ENCODE peak calls at places on chromosomes 2 and 18, in ten cellular contexts. B is HL-60, G is AG09319, Z is nephron progenitor cell, T is pancreas, O is heart left ventricle, P is MCF 10A, X is esophagus squamous epithelium, C is astrocyte, Q is AG09309. A is an unnamed sample.

GRCh38 chr2:172208881-172209325 is 106.2 kb upstream of the DLX2 start:
- DNase-seq in X (no peak), C (peak; percentile 23), Z (no peak), B (peak; percentile 72), G (no peak), P (peak; percentile 56), O (no peak), T (no peak), Q (no peak), A (peak; percentile 33)

GRCh38 chr2:85266424-85267041 is 61.3 kb downstream of the TGOLN2 start:
- DNase-seq in X (no peak), P (peak; percentile 74), Z (peak; percentile 65), T (peak; percentile 62), B (peak; percentile 35), G (no peak), O (peak; percentile 89), C (no peak), Q (no peak), A (no peak)

GRCh38 chr2:60890393-60890707 is 9.0 kb downstream of the REL start:
- DNase-seq in X (no peak), O (no peak), Z (no peak), G (no peak), C (no peak), P (no peak), T (no peak), Q (no peak), B (no peak), A (no peak)

GRCh38 chr2:217889656-217890055 is 113.1 kb downstream of the TNS1 start:
- DNase-seq in G (no peak), P (no peak), C (no peak), Q (no peak), T (no peak), B (no peak), X (no peak), Z (no peak), O (no peak), A (no peak)

GRCh38 chr18:69684789-69685188 is 262.9 kb downstream of the CD226 start:
- DNase-seq in B (no peak), O (no peak), Q (no peak), Z (no peak), C (no peak), T (no peak), X (no peak), P (no peak), G (no peak), A (no peak)

GRCh38 chr2:24497685-24498084 is 6.6 kb downstream of the NCOA1 start:
- DNase-seq in T (no peak), Q (no peak), Z (no peak), O (no peak), B (no peak), P (no peak), X (no peak), C (no peak), G (no peak), A (no peak)

GRCh38 chr2:64143154-64144056 is 815 bp downstream of the PELI1 start:
- DNase-seq in P (peak; percentile 57), B (no peak), O (peak; percentile 71), Q (no peak), Z (peak; percentile 65), X (no peak), C (peak; percentile 26), G (no peak), T (peak; percentile 35), A (no peak)

GRCh38 chr2:238847432-238847801 is 468 bp upstream of the TWIST2 start:
- DNase-seq in T (no peak), B (no peak), O (no peak), Z (no peak), C (no peak), P (no peak), G (no peak), X (no peak), Q (no peak), A (no peak)

GRCh38 chr2:208406474-208407451 is at the start of gene PTH2R:
- DNase-seq in T (peak; percentile 36), B (no peak), O (peak; percentile 47), Q (no peak), P (no peak), Z (peak; percentile 60), X (no peak), C (peak; percentile 2), G (no peak), A (no peak)

DNA sequence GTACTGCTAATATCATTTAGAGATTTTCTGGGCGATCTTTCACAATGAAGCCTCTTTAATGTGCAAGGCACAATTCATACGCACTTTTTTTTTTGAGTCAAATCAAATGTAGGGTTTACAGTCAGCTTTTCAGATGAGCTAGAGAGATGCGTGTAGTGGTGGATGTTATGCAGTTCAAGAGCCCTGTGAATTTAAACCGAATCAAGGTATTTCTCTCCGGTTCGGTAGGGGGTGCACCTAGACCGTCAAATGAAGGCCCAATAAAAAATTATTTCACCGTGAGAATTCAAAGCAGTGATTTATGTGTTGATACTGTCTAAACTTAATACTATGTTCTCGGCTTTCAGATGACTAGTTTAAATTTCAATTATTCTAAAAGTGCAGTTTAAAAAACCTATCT is 1.1 kb downstream of the PTH2R start:
- DNase-seq in C (no peak), O (no peak), B (no peak), X (no peak), P (no peak), G (no peak), T (peak; percentile 37), Z (no peak), Q (no peak), A (no peak)
- TF ChIP-seq CTCF in C (peak; percentile 38), O (peak; percentile 27), B (no peak), X (no peak), P (peak; percentile 27), G (no peak), T (peak; percentile 19), Z (peak; percentile 23), Q (peak; percentile 18), A (no peak)

DNA sequence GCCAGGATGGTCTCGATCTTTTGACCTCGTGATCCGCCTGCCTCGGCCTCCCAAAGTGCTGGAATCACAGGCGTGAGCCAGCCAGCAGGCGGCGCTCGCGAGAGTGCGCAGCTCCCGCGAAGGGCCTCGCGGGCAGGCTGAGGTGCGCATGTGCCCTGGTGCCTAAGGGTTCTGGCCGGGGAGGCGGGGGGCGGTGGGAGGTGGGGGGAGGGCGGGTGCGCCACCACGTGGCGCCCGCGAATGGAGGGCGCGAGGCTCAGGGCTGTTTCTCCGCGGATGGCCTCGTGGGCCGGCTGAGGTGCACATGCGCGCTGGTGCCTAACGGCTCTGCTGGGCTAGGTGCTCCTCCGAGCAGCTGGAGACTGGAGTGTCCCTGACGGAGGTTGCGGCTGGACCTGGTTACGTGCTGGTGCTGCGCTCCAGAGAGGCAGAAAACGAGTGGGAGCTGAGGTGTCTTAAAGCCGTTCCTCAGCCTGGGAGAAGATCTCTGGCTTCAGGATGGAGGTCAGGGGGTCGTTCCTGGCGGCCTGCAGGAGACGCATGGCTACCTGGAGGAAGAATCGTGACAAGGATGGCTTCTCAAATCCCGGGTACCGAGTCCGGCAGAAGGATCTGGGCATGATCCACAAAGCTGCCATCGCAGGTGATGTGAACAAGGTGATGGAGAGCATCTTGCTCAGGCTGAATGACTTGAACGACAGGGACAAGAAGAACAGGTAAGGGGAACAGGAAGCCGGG is at the start of gene ANKRD62:
- DNase-seq in G (no peak), B (no peak), Q (no peak), X (no peak), Z (no peak), P (no peak), O (no peak), C (no peak), T (no peak), A (no peak)
- TF ChIP-seq CTCF in G (no peak), B (no peak), Q (no peak), X (no peak), Z (no peak), P (no peak), O (no peak), C (no peak), T (no peak), A (no peak)

GRCh38 chr2:100237770-100238169 is 84.5 kb downstream of the LONRF2 start:
- DNase-seq in T (no peak), B (no peak), X (no peak), O (no peak), P (no peak), Q (no peak), G (no peak), C (no peak), Z (peak; percentile 18), A (no peak)

GRCh38 chr2:100236166-100236565 is 86.1 kb downstream of the LONRF2 start:
- DNase-seq in X (no peak), O (no peak), B (no peak), T (no peak), G (no peak), P (no peak), C (no peak), Z (no peak), Q (no peak), A (no peak)

GRCh38 chr2:100235581-100235980 is 86.7 kb downstream of the LONRF2 start:
- DNase-seq in P (no peak), B (no peak), O (no peak), T (no peak), Z (no peak), Q (no peak), G (no peak), C (no peak), X (no peak), A (no peak)

GRCh38 chr2:100238471-100238870 is 83.8 kb downstream of the LONRF2 start:
- DNase-seq in C (no peak), T (no peak), Z (no peak), G (no peak), Q (no peak), B (no peak), X (no peak), P (no peak), O (no peak), A (no peak)

GRCh38 chr2:100237046-100237615 is 85.2 kb downstream of the LONRF2 start:
- DNase-seq in T (no peak), P (no peak), Q (no peak), O (no peak), X (no peak), G (no peak), Z (no peak), B (no peak), C (no peak), A (no peak)
- TF ChIP-seq CTCF in T (no peak), P (no peak), Q (no peak), O (no peak), X (no peak), G (no peak), Z (no peak), B (no peak), C (no peak), A (no peak)

GRCh38 chr2:135586148-135586547 is 54.9 kb downstream of the R3HDM1 start:
- DNase-seq in Z (no peak), O (no peak), P (no peak), X (no peak), C (no peak), B (no peak), T (no peak), G (no peak), Q (no peak), A (no peak)

GRCh38 chr2:135585586-135585985 is 54.3 kb downstream of the R3HDM1 start:
- DNase-seq in B (no peak), P (no peak), Z (no peak), G (no peak), O (no peak), T (no peak), C (no peak), X (no peak), Q (no peak), A (no peak)

GRCh38 chr2:135582383-135582782 is 51.1 kb downstream of the R3HDM1 start:
- DNase-seq in B (no peak), P (no peak), Z (no peak), O (no peak), T (no peak), Q (no peak), G (no peak), C (no peak), X (no peak), A (no peak)

GRCh38 chr2:135590594-135591290 is 59.5 kb downstream of the R3HDM1 start:
- DNase-seq in C (no peak), G (no peak), O (no peak), P (no peak), X (no peak), T (no peak), Z (no peak), Q (no peak), B (no peak), A (no peak)

DNA sequence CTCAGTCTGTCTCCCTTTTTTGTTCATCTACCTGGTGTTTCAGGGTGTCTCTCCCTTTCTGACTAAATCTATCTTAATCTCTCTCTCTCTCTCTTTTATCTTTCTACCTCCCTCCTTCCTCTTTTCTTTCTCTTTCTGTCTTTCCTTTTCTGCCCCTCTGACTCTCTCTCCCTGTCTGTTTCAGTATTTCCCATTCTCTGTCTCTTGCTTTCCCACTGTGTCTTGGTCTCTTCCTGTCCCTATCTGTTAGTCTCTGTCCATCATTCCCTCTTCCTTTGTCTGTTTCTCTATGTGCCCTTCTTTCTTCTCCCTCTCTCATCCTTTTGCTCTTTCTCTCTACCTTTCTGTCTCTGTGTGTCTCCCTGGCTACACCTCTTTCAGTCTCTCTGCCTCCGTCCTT is 56.7 kb downstream of the R3HDM1 start:
- DNase-seq in Q (no peak), B (no peak), C (no peak), Z (no peak), O (no peak), G (no peak), X (no peak), T (no peak), P (no peak), A (no peak)
- TF ChIP-seq CTCF in Q (no peak), B (no peak), C (no peak), Z (no peak), O (no peak), G (no peak), X (no peak), T (no peak), P (no peak), A (no peak)